ENCODE peak calls at places on chromosomes 1 and 21, in five cellular contexts. J, U, Y, F and L are unnamed samples.

GRCh38 chr1:108830119-108831008 is 26.5 kb downstream of the AKNAD1 start:
- DNase-seq in Y (no peak), F (peak), J (peak), U (no peak), L (peak)

GRCh38 chr21:41892726-41893125 is 13.6 kb upstream of the PRDM15 start:
- DNase-seq in U (no peak), J (no peak), F (no peak), Y (no peak), L (no peak)

GRCh38 chr1:59499956-59500569 is 203.2 kb downstream of the FGGY start:
- DNase-seq in F (no peak), J (no peak), Y (no peak), U (no peak), L (no peak)

GRCh38 chr1:183023146-183023600 is at the start of gene LAMC1:
- DNase-seq in Y (peak), U (peak), J (peak), F (no peak), L (peak)

GRCh38 chr1:96688737-96689136 is 32.8 kb upstream of the PTBP2 start:
- DNase-seq in J (no peak), F (peak), U (no peak), Y (no peak), L (no peak)

GRCh38 chr1:173103006-173103405 is 52.3 kb upstream of the TNFSF18 start:
- DNase-seq in F (no peak), J (no peak), U (no peak), Y (no peak), L (no peak)

GRCh38 chr1:19351858-19352257 is 39.7 kb downstream of the SLC66A1 start:
- DNase-seq in F (no peak), U (no peak), Y (no peak), J (no peak), L (no peak)

GRCh38 chr1:216958569-216958968 is 235.3 kb upstream of the ESRRG start:
- DNase-seq in F (no peak), U (no peak), J (no peak), Y (no peak), L (no peak)

GRCh38 chr1:93680121-93681094 is 1.2 kb downstream of the BCAR3 start:
- DNase-seq in U (peak), F (peak), J (peak), Y (no peak), L (peak)

GRCh38 chr1:236532850-236533249 is 9.1 kb downstream of the LGALS8 start:
- DNase-seq in Y (no peak), J (no peak), U (no peak), F (no peak), L (no peak)

GRCh38 chr1:198657550-198658064 is 18.8 kb downstream of the PTPRC start:
- DNase-seq in Y (no peak), J (peak), F (no peak), U (no peak), L (no peak)

GRCh38 chr21:42215942-42216725 is 2.8 kb upstream of the ABCG1 start:
- DNase-seq in Y (no peak), U (no peak), J (no peak), F (no peak), L (no peak)

GRCh38 chr1:1683104-1683905 is 9.3 kb downstream of the SLC35E2B start:
- DNase-seq in F (no peak), U (no peak), Y (no peak), J (no peak), L (no peak)

GRCh38 chr1:219505886-219506285 is 107.0 kb downstream of the ZC3H11B start:
- DNase-seq in J (peak), F (no peak), U (no peak), Y (no peak), L (no peak)

GRCh38 chr1:60857851-60858250 is 224.5 kb upstream of the NFIA start:
- DNase-seq in U (no peak), F (no peak), Y (no peak), J (no peak), L (no peak)

GRCh38 chr1:228459091-228459993 is 27.8 kb upstream of the RNF187 start:
- DNase-seq in J (peak), Y (peak), F (peak), U (peak), L (peak)

GRCh38 chr21:35424122-35424521 is 375.0 kb upstream of the RUNX1 start:
- DNase-seq in J (no peak), U (no peak), F (no peak), Y (no peak), L (no peak)

GRCh38 chr1:245118806-245119205 is 36.0 kb upstream of the KIF26B start:
- DNase-seq in F (no peak), Y (no peak), U (no peak), J (no peak), L (no peak)

GRCh38 chr1:173329747-173330146 is 122.6 kb upstream of the TNFSF4 start:
- DNase-seq in J (peak), U (no peak), Y (no peak), F (no peak), L (no peak)

GRCh38 chr1:178802873-178803272 is 68.0 kb downstream of the ANGPTL1 start:
- DNase-seq in Y (no peak), U (no peak), J (no peak), F (no peak), L (no peak)

GRCh38 chr21:41763398-41763931 is 3.4 kb downstream of the RIPK4 start:
- DNase-seq in F (no peak), J (no peak), U (no peak), Y (no peak), L (no peak)

GRCh38 chr21:38310619-38311018 is 53.8 kb downstream of the KCNJ15 start:
- DNase-seq in Y (peak), F (no peak), U (no peak), J (peak), L (no peak)

GRCh38 chr21:45897191-45898027 is 84.2 kb upstream of the COL6A1 start:
- DNase-seq in J (no peak), F (no peak), Y (no peak), U (no peak), L (no peak)

GRCh38 chr1:26838474-26839338 is 12.2 kb downstream of the ZDHHC18 start:
- DNase-seq in U (no peak), Y (no peak), F (no peak), J (no peak), L (no peak)

GRCh38 chr1:161790587-161791317 is 24.6 kb downstream of the ATF6 start:
- DNase-seq in Y (no peak), U (no peak), F (no peak), J (peak), L (no peak)

GRCh38 chr21:44762221-44763049 is 39.2 kb downstream of the UBE2G2 start:
- DNase-seq in J (no peak), Y (no peak), F (no peak), U (no peak), L (no peak)

GRCh38 chr1:116534014-116534739 is 36.6 kb downstream of the CD58 start:
- DNase-seq in Y (no peak), J (no peak), U (no peak), F (no peak), L (no peak)

GRCh38 chr1:16077430-16078245 is 4.2 kb upstream of the FAM131C start:
- DNase-seq in F (no peak), U (no peak), Y (no peak), J (no peak), L (peak)

GRCh38 chr1:113903496-113904291 is 905 bp downstream of the AP4B1 start:
- DNase-seq in U (no peak), Y (no peak), J (peak), F (peak), L (no peak)

GRCh38 chr1:98556521-98557158 is 104.9 kb upstream of the SNX7 start:
- DNase-seq in F (peak), U (no peak), Y (no peak), J (peak), L (no peak)

GRCh38 chr1:174942547-174943255 is 57.0 kb upstream of the CACYBP start:
- DNase-seq in U (no peak), J (no peak), F (peak), Y (no peak), L (peak)

GRCh38 chr21:42320791-42321190 is 5.6 kb upstream of the TFF3 start:
- DNase-seq in U (no peak), F (no peak), Y (no peak), J (no peak), L (no peak)

GRCh38 chr1:59570524-59570923 is 244.2 kb upstream of the HOOK1 start:
- DNase-seq in Y (peak), F (peak), J (peak), U (peak), L (no peak)

GRCh38 chr1:1115136-1115829 is 606 bp downstream of the C1orf159 start:
- DNase-seq in J (peak), U (no peak), F (no peak), Y (no peak), L (no peak)

GRCh38 chr1:9413143-9413876 is 120.6 kb downstream of the SPSB1 start:
- DNase-seq in F (no peak), J (peak), Y (no peak), U (peak), L (no peak)